ENCODE peak calls at places on chromosomes 16 and 17, in seven cellular contexts. X, D, W, Y, E, J and U are unnamed samples.

GRCh38 chr16:75053791-75054555 is 55.1 kb downstream of the ZNRF1 start:
- DNase-seq in D (no peak), X (no peak), Y (no peak), E (no peak), W (no peak), J (no peak), U (no peak)

GRCh38 chr16:66486773-66487579 is 59.9 kb downstream of the BEAN1 start:
- DNase-seq in Y (no peak), E (peak; percentile 52), X (no peak), W (no peak), J (no peak), D (peak; percentile 92), U (peak; percentile 70)

GRCh38 chr17:17356931-17357270 is 53.7 kb downstream of the NT5M start:
- DNase-seq in E (no peak), W (no peak), J (no peak), X (no peak), D (no peak), Y (no peak), U (no peak)

GRCh38 chr17:65219124-65219523 is 82.0 kb downstream of the RGS9 start:
- DNase-seq in Y (no peak), D (no peak), J (no peak), E (no peak), X (no peak), W (no peak), U (no peak)

GRCh38 chr16:88455610-88456355 is 2.7 kb downstream of the ZFPM1 start:
- DNase-seq in Y (peak; percentile 66), E (peak; percentile 43), D (peak; percentile 74), J (no peak), X (peak; percentile 43), W (no peak), U (peak; percentile 39)

GRCh38 chr16:11325404-11326083 is 19.7 kb upstream of the RMI2 start:
- DNase-seq in D (no peak), E (no peak), J (no peak), X (no peak), Y (no peak), W (no peak), U (no peak)

GRCh38 chr17:34816806-34817205 is 144.5 kb downstream of the CCT6B start:
- DNase-seq in Y (no peak), J (no peak), E (no peak), X (no peak), D (no peak), W (no peak), U (peak; percentile 57)

GRCh38 chr16:11783319-11784047 is 13.6 kb downstream of the ZC3H7A start:
- DNase-seq in Y (no peak), J (no peak), D (peak; percentile 67), W (no peak), X (no peak), E (peak; percentile 58), U (peak; percentile 50)

GRCh38 chr16:89410794-89411309 is 79.5 kb downstream of the ANKRD11 start:
- DNase-seq in X (peak; percentile 73), J (peak; percentile 31), E (peak; percentile 67), D (peak; percentile 91), Y (no peak), W (no peak), U (peak; percentile 65)

GRCh38 chr17:72516772-72517399 is 396.1 kb downstream of the SOX9 start:
- DNase-seq in X (no peak), E (no peak), J (no peak), Y (no peak), D (peak; percentile 55), W (no peak), U (peak; percentile 29)

GRCh38 chr16:74998481-74999207 is at the start of gene ZNRF1:
- DNase-seq in J (no peak), Y (peak; percentile 92), W (peak; percentile 92), X (peak; percentile 84), E (peak; percentile 78), D (peak; percentile 86), U (peak; percentile 62)

GRCh38 chr16:78576941-78577340 is 477.5 kb downstream of the WWOX start:
- DNase-seq in X (no peak), W (no peak), D (no peak), Y (no peak), J (no peak), E (peak; percentile 9), U (peak; percentile 96)

GRCh38 chr16:27314161-27314723 is 468 bp downstream of the IL4R start:
- DNase-seq in D (peak; percentile 94), X (peak; percentile 51), W (no peak), J (peak; percentile 31), Y (peak; percentile 55), E (peak; percentile 95), U (peak; percentile 87)

GRCh38 chr16:22296225-22297113 is 740 bp upstream of the POLR3E start:
- DNase-seq in D (no peak), E (no peak), Y (peak; percentile 49), J (no peak), W (no peak), X (no peak), U (peak; percentile 25)

GRCh38 chr16:87431926-87432325 is 39.8 kb downstream of the MAP1LC3B start:
- DNase-seq in W (no peak), Y (no peak), D (peak; percentile 57), X (no peak), J (peak; percentile 47), E (peak; percentile 52), U (peak; percentile 84)

GRCh38 chr16:5042574-5043171 is 8.9 kb upstream of the NAGPA start:
- DNase-seq in W (no peak), D (no peak), X (no peak), J (no peak), Y (peak; percentile 60), E (peak; percentile 61), U (peak; percentile 53)

GRCh38 chr16:50697881-50698767 is 4.7 kb downstream of the NOD2 start:
- DNase-seq in X (no peak), W (no peak), J (no peak), Y (no peak), D (peak; percentile 46), E (peak; percentile 86), U (peak; percentile 47)

GRCh38 chr16:50562657-50563056 is 14.5 kb downstream of the NKD1 start:
- DNase-seq in X (no peak), W (no peak), J (no peak), E (no peak), Y (no peak), D (no peak), U (no peak)

GRCh38 chr17:68152161-68152571 is 95.7 kb upstream of the AMZ2 start:
- DNase-seq in D (no peak), J (no peak), X (no peak), E (no peak), Y (no peak), W (no peak), U (no peak)

GRCh38 chr17:32275060-32276042 is 9.7 kb downstream of the RHBDL3 start:
- DNase-seq in D (peak; percentile 74), E (peak; percentile 71), Y (peak; percentile 72), W (no peak), J (peak; percentile 51), X (no peak), U (peak; percentile 73)

GRCh38 chr16:55666012-55666411 is 10.2 kb downstream of the SLC6A2 start:
- DNase-seq in E (no peak), J (no peak), W (no peak), X (no peak), Y (no peak), D (no peak), U (no peak)

GRCh38 chr16:2447920-2448583 is 11.9 kb upstream of the TEDC2 start:
- DNase-seq in J (no peak), D (peak; percentile 35), E (no peak), Y (no peak), X (no peak), W (no peak), U (peak; percentile 48)

GRCh38 chr17:60523822-60524221 is 2.2 kb downstream of the APPBP2 start:
- DNase-seq in J (no peak), E (no peak), Y (no peak), X (no peak), W (no peak), D (no peak), U (no peak)
- H3K4me3 ChIP-seq in J (peak overlapping the region; percentile 99), E (peak overlapping the region; percentile 97), Y (peak overlapping the region; percentile 97), X (no peak overlapping the region), W (peak overlapping the region; percentile 84), D (peak overlapping the region; percentile 83), U (peak overlapping the region; percentile 65)

DNA sequence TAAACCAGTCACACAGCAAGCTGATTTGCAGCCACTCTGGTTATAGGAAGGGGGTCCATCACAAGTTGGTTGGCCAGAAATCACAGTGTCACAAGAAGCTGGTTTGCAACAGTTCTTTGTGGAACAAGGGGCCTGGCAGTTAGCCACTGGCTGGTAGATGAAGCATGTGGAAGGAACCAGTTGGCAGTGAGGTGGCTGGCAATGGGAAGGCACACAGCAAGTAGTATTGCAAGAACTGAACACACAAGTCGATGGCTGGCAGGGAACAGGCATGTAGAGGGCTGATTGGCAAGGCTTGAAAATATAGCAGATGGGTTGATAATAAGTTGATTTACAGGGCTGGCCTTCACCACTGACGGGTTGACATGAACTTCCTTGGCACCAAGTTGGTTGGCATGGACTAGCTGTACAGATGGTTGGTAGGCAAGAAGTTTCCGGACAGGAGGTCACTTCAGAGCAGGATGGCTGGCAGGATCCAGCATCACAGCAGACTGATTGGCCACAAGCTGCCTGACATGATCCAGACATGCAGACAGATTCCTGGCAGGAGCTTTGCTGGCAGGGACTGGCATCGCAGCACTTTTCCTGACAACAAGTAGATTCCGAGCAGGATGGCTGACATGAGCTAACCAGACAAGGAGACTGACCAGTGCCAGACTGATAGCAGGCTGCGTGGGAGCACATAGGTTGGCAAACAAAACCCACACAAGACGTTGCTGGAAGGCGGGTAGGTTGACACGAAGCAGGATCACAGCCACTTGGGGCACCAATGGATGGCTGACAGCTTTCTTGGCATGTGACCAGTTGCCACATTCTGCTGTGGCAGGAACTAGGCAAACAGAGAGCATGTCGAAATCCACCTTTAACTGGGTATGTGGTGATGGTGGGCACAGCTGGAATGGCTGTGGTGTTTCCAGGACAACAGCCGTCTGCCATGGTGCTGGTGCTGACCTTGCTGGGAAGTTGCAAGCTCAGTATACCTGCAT is at the start of gene KRTAP29-1:
- DNase-seq in J (no peak), Y (no peak), E (no peak), X (no peak), D (no peak), W (no peak), U (peak; percentile 22)
- H3K27me3 ChIP-seq in J (no peaks in the 10 kb centered on the region), Y (no peaks in the 10 kb centered on the region), E (no peaks in the 10 kb centered on the region), X (no peaks in the 10 kb centered on the region), D (no peaks in the 10 kb centered on the region), W (peaks cover 13% of the 10 kb centered on the region), U (no peaks in the 10 kb centered on the region)

DNA sequence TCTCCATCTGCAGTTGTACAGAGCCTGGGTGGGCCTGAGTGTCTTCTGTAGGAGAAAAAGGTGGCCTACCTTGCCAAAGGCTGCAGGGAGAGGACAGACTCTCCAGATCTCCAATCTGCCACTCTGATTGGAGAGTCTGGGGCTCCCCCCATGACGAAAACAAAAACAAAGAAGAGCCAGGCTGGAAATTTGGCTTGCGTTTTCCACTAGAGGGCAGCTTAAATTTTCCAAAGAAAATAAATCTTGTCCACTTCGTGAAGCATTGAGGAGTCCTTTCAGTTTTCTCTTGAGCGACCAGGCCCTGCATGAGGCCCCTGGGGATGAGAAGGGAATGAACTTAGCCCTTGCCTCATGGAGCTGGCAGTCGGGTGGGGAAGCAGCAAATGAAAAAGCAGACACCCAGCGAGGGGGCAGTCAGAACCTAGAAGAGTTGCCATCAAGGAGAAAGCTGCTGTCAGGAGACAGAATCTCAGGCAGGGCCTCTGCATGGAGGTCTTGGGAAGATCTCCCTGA is 8.2 kb upstream of the SHCBP1 start:
- DNase-seq in Y (peak; percentile 79), D (peak; percentile 77), W (no peak), X (no peak), J (no peak), E (peak; percentile 50), U (peak; percentile 34)
- TF ChIP-seq CTCF in Y (peak; percentile 63), D (peak; percentile 67), W (peak; percentile 21), X (no peak), J (peak; percentile 61), E (peak; percentile 58), U (peak; percentile 52)

DNA sequence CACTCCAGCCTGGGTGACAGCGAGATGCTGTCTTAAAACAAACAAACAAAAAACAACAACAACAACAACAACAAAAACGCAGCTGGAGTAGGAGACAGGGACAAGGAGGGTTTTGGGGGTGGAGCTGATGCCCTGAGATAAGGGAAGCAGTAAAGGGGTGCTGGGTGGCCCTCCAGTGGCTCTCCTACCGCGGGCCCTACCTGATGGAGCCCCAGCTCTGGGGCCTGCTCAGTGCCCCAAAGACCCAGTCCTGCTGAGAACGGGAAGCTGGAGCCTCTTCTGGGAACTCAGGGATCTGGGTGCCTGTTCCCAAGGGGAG is 21.3 kb upstream of the NAGS start:
- DNase-seq in Y (no peak), D (no peak), X (no peak), W (no peak), E (no peak), J (no peak), U (no peak)
- H3K4me3 ChIP-seq in Y (peak overlapping the region; percentile 73), D (no peak overlapping the region), X (no peak overlapping the region), W (no peak overlapping the region), E (no peak overlapping the region), J (no peak overlapping the region), U (no peak overlapping the region)